ENCODE peak calls at places on chromosomes 4 and X, in six cellular contexts. E is tibial artery, F is cardiac muscle cell, V is mesendoderm, B is GM23248, S is heart left ventricle. D is an unnamed sample. For H3K4me1, the result is how much of the 10 kb centered on the place peaks cover.

GRCh38 chr4:5510506-5510905 is 197.9 kb downstream of the EVC2 start:
- DNase-seq in E (no peak), F (no peak), V (no peak), B (peak), S (no peak), D (no peak)

GRCh38 chrX:13903405-13903804 is 86.5 kb upstream of the GPM6B start:
- DNase-seq in E (no peak), F (peak), V (no peak), B (no peak), S (no peak), D (no peak)

GRCh38 chr4:121789960-121790829 is 10.9 kb upstream of the EXOSC9 start:
- DNase-seq in E (no peak), F (peak), V (no peak), B (peak), S (no peak), D (no peak)

GRCh38 chr4:141654098-141654497 is 17.7 kb downstream of the IL15 start:
- DNase-seq in E (no peak), F (peak), V (peak), B (peak), S (peak), D (peak)

GRCh38 chr4:27828843-27829242 is 968.2 kb downstream of the STIM2 start:
- DNase-seq in E (no peak), F (no peak), V (peak), B (no peak), S (no peak), D (no peak)

GRCh38 chr4:57231781-57232180 is 121.6 kb upstream of the IGFBP7 start:
- DNase-seq in E (no peak), F (no peak), V (no peak), B (peak), S (no peak), D (no peak)

GRCh38 chr4:76011700-76012387 is 4.5 kb upstream of the CXCL9 start:
- DNase-seq in E (no peak), F (peak), V (no peak), B (peak), S (peak), D (peak)

GRCh38 chr4:143489116-143489515 is 24.4 kb upstream of the SMARCA5 start:
- DNase-seq in E (no peak), F (no peak), V (no peak), B (peak), S (no peak), D (no peak)

GRCh38 chr4:14196141-14196540 is 568.6 kb upstream of the BOD1L1 start:
- DNase-seq in E (no peak), F (peak), V (peak), B (peak), S (no peak), D (peak)

GRCh38 chr4:84879651-84880200 is 86.8 kb downstream of the WDFY3 start:
- DNase-seq in E (no peak), F (peak), V (no peak), B (peak), S (no peak), D (no peak)

GRCh38 chr4:3702551-3703221 is 63.5 kb upstream of the ADRA2C start:
- DNase-seq in E (peak), F (no peak), V (no peak), B (no peak), S (no peak), D (no peak)

GRCh38 chr4:33914386-33914785 is 2329.9 kb downstream of the ARAP2 start:
- DNase-seq in E (no peak), F (no peak), V (peak), B (no peak), S (no peak), D (no peak)

GRCh38 chr4:133154725-133155124 is 5.6 kb downstream of the PCDH10 start:
- DNase-seq in E (no peak), F (peak), V (peak), B (peak), S (no peak), D (no peak)

GRCh38 chrX:117972681-117973080 is 143.9 kb downstream of the KLHL13 start:
- DNase-seq in E (no peak), F (no peak), V (peak), B (no peak), S (no peak), D (peak)

GRCh38 chrX:9148626-9149385 is 114.9 kb upstream of the FAM9B start:
- DNase-seq in E (peak), F (peak), V (peak), B (peak), S (no peak), D (no peak)

GRCh38 chr4:72076562-72076961 is 44.8 kb downstream of the NPFFR2 start:
- DNase-seq in E (no peak), F (no peak), V (peak), B (peak), S (no peak), D (no peak)

GRCh38 chr4:113468165-113469022 is 293.1 kb downstream of the CAMK2D start:
- DNase-seq in E (peak), F (peak), V (peak), B (peak), S (peak), D (peak)

DNA sequence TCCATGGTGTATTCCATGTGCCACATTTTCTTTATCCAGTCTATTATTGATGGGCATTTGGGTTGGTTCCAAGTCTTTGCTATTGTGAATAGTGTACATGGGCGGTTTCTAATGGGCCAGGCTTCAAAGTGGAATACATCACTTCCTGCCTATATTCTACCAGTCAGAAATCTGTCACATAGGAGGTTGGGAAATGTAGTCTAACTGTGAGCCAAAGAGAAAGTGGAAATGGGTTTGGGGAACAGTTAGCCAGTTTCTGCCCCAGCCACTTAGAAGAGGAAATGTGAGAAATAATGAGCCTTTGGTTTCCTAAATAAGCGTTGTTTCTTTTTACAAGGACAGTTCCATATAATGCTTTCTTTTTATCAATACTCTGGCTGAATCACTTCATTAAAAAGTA is 85.1 kb upstream of the AP1S2 start:
- DNase-seq in E (no peak), F (no peak), V (no peak), B (no peak), S (no peak), D (no peak)
- H3K4me1 ChIP-seq in E (under half), F (under half), V (under half), B (under half), S (under half), D (under half)

GRCh38 chrX:27893871-27894270 is 86.1 kb downstream of the MAGEB10 start:
- DNase-seq in E (no peak), F (no peak), V (no peak), B (no peak), S (no peak), D (no peak)
- H3K4me1 ChIP-seq in E (under half), F (under half), V (under half), B (under half), S (under half), D (under half)

DNA sequence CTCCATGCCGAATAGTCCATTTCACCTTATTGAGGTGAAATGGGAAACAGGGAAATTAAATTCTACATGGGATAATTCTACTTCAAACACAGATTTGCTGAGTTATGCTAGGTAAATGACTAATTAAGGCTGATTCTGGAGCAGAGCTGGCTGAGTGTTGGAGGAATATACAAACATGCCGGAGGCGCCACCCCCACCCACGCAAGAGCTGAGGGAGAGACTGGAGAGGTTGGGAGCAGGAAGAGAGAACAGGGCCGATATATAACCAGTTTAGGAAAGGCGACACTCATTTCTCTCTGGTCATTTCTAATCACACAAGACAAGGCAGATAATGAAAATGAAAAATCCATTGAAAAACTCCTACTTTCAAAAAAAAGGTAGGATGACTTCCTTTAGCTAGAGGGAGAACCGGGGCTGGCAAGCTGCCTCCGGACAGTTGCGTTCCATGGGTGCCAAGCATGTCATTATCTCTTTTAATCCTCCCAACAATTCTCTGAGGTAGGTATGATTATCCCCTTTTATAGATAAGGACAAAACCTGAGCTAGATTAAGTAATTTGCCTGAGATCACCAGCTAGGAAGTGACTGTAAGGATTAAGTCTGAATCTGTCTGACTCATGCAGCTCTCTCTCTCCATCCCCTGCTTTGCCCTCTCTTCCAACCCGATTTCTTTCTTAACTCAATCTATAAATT is 27.6 kb upstream of the CFAP299 start:
- DNase-seq in E (no peak), F (peak), V (peak), B (peak), S (no peak), D (no peak)
- H3K4me1 ChIP-seq in E (under half), F (under half), V (under half), B (half or more), S (under half), D (under half)

DNA sequence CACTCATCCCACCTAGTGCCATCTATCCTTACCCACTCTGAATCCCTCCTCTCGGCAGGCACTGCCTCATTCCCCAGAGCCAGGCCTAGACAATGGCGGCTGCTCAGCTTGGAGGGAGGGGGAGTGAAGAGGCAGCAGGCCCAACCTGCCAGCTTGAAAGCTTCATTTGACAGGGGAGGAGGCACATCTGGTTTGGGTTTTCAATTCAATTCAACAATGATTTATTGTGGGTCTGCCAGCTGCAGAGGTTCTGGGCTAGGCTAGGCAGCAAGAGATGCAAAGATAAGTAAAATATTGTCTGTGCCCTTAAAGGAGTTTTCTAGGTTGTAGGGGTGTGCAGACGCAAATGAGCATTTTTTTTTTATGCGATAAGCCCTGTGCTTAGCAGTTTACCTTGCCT is 58.5 kb downstream of the RTL9 start:
- DNase-seq in E (no peak), F (no peak), V (no peak), B (no peak), S (no peak), D (no peak)
- H3K4me1 ChIP-seq in E (under half), F (under half), V (under half), B (under half), S (under half), D (under half)

GRCh38 chrX:71106427-71106826 is at the start of gene CXorf65:
- DNase-seq in E (no peak), F (no peak), V (no peak), B (no peak), S (no peak), D (no peak)
- H3K4me1 ChIP-seq in E (under half), F (under half), V (under half), B (under half), S (under half), D (under half)

GRCh38 chr4:105196523-105197145 is 50.0 kb downstream of the TET2 start:
- DNase-seq in E (no peak), F (no peak), V (peak), B (peak), S (no peak), D (no peak)
- H3K4me1 ChIP-seq in E (half or more), F (under half), V (under half), B (half or more), S (under half), D (under half)

D was measured in heart right ventricle.